ENCODE peak calls at places on chromosome 13, in ten cellular contexts. K is adipocyte; I is NCI-H2029; J is left ventricle myocardium inferior; X is activated CD4-positive, alpha-beta T cell treated with anti-CD3 and anti-CD28 coated beads for 36 hours; C is stimulated activated naive B cell treated with anti-CD40 and anti-IgM and Interleukin-4, amounts not matched to agents 10 μg/mL and 1 μg/mL and 100 μg/mL, for 72 hours; L is HEK293T; W is stimulated activated CD4-positive, alpha-beta T cell treated with anti-CD3 and anti-CD28 coated beads, Interleukin-2, amount 100 ng/mL, for 48 hours; E is neural crest cell; P is endothelial cell. M is an unnamed sample.

GRCh38 chr13:49936943-49937273 is 768 bp upstream of the SPRYD7 start:
- DNase-seq in I (no peak), C (no peak), P (no peak), E (no peak), X (no peak), L (peak; percentile 15), K (no peak), J (no peak), W (no peak), M (no peak)

GRCh38 chr13:114047358-114047881 is 73.5 kb upstream of the C13orf46 start:
- DNase-seq in X (no peak), P (no peak), J (no peak), C (no peak), E (no peak), I (peak; percentile 66), W (no peak), L (no peak), K (no peak), M (no peak)

GRCh38 chr13:93230466-93230865 is 3.9 kb downstream of the GPC6 start:
- DNase-seq in I (no peak), C (no peak), K (peak; percentile 82), E (no peak), P (no peak), W (no peak), L (no peak), X (no peak), J (no peak), M (no peak)

GRCh38 chr13:51849145-51850101 is 4.4 kb upstream of the TMEM272 start:
- DNase-seq in C (no peak), E (peak; percentile 47), W (peak; percentile 40), X (peak; percentile 66), P (peak; percentile 65), K (peak; percentile 6), I (no peak), L (peak; percentile 74), J (peak; percentile 35), M (peak; percentile 83)

GRCh38 chr13:113904411-113904810 is 40.5 kb upstream of the GAS6 start:
- DNase-seq in X (peak; percentile 58), L (peak; percentile 20), K (no peak), C (no peak), E (no peak), P (peak; percentile 41), W (no peak), I (no peak), J (peak; percentile 64), M (peak; percentile 27)

GRCh38 chr13:99812611-99813010 is 159.0 kb downstream of the ZIC5 start:
- DNase-seq in P (no peak), L (no peak), X (no peak), E (no peak), J (no peak), C (no peak), K (peak; percentile 59), W (no peak), I (no peak), M (no peak)

GRCh38 chr13:50910483-50910805 is 853 bp downstream of the RNASEH2B start:
- DNase-seq in C (no peak), P (peak; percentile 23), E (peak; percentile 30), L (peak; percentile 27), I (no peak), J (no peak), W (no peak), K (peak; percentile 61), X (no peak), M (no peak)

GRCh38 chr13:23921451-23921888 is 24.2 kb upstream of the C1QTNF9B start:
- DNase-seq in C (no peak), X (no peak), E (peak; percentile 38), P (peak; percentile 38), K (peak; percentile 84), W (no peak), L (peak; percentile 9), J (no peak), I (no peak), M (peak; percentile 47)

GRCh38 chr13:47661076-47661475 is 340.0 kb downstream of the SUCLA2 start:
- DNase-seq in X (no peak), P (no peak), E (no peak), C (no peak), I (no peak), K (no peak), W (no peak), J (no peak), L (no peak), M (no peak)

GRCh38 chr13:99871249-99871898 is 100.2 kb downstream of the ZIC5 start:
- DNase-seq in K (no peak), E (no peak), C (no peak), W (no peak), J (no peak), X (no peak), P (no peak), L (no peak), I (peak; percentile 16), M (no peak)

GRCh38 chr13:75482070-75482819 is at the start of gene TBC1D4:
- DNase-seq in L (peak; percentile 94), E (peak; percentile 74), W (peak; percentile 51), X (peak; percentile 80), I (peak; percentile 35), P (peak; percentile 90), J (peak; percentile 84), K (peak; percentile 94), C (peak; percentile 74), M (peak; percentile 75)

GRCh38 chr13:78121459-78122348 is 203.1 kb upstream of the EDNRB start:
- DNase-seq in W (peak; percentile 45), C (no peak), J (peak; percentile 31), P (peak; percentile 41), E (peak; percentile 50), L (peak; percentile 75), K (peak; percentile 88), I (peak; percentile 11), X (peak; percentile 46), M (peak; percentile 35)

GRCh38 chr13:27985600-27985999 is 2.9 kb downstream of the URAD start:
- DNase-seq in W (no peak), P (no peak), L (no peak), K (no peak), E (no peak), I (no peak), J (no peak), X (no peak), C (no peak), M (no peak)

GRCh38 chr13:99374169-99374991 is 67.2 kb upstream of the GPR183 start:
- DNase-seq in K (no peak), P (no peak), W (no peak), C (peak; percentile 54), L (no peak), I (no peak), X (no peak), E (no peak), J (no peak), M (no peak)

GRCh38 chr13:105144020-105144419 is 1391.4 kb downstream of the EFNB2 start:
- DNase-seq in W (no peak), J (no peak), L (no peak), X (no peak), C (no peak), E (no peak), I (no peak), K (no peak), P (no peak), M (no peak)

GRCh38 chr13:33383724-33384577 is 98.4 kb upstream of the STARD13 start:
- DNase-seq in P (no peak), C (no peak), I (no peak), E (no peak), X (no peak), L (no peak), W (no peak), K (no peak), J (no peak), M (no peak)

GRCh38 chr13:66915596-66916185 is 314.4 kb downstream of the PCDH9 start:
- DNase-seq in P (no peak), L (no peak), I (no peak), W (no peak), J (no peak), X (no peak), K (peak; percentile 4), E (no peak), C (no peak), M (no peak)

GRCh38 chr13:38017320-38017719 is 147.7 kb upstream of the TRPC4 start:
- DNase-seq in I (no peak), K (no peak), X (no peak), P (no peak), W (no peak), J (no peak), E (no peak), C (no peak), L (no peak), M (no peak)

GRCh38 chr13:86684402-86684801 is 885.2 kb upstream of the SLITRK6 start:
- DNase-seq in P (no peak), X (no peak), E (no peak), C (no peak), I (no peak), L (no peak), W (no peak), K (no peak), J (no peak), M (no peak)

GRCh38 chr13:60572003-60572792 is 175.2 kb downstream of the TDRD3 start:
- DNase-seq in C (no peak), K (no peak), X (no peak), P (no peak), J (no peak), I (no peak), W (no peak), E (no peak), L (no peak), M (peak; percentile 58)

GRCh38 chr13:47119568-47120080 is 222.8 kb upstream of the HTR2A start:
- DNase-seq in K (no peak), J (no peak), C (no peak), I (no peak), E (no peak), P (no peak), W (no peak), X (no peak), L (no peak), M (no peak)

GRCh38 chr13:20475927-20476691 is 49.5 kb downstream of the CRYL1 start:
- DNase-seq in W (peak; percentile 41), K (no peak), E (no peak), J (no peak), C (peak; percentile 27), L (peak; percentile 21), P (no peak), I (no peak), X (peak; percentile 86), M (no peak)

GRCh38 chr13:87334176-87334575 is 337.0 kb upstream of the SLITRK5 start:
- DNase-seq in P (no peak), J (no peak), I (no peak), X (no peak), C (no peak), K (no peak), E (no peak), W (no peak), L (no peak), M (no peak)

GRCh38 chr13:31000889-31001288 is 68.4 kb downstream of the TEX26 start:
- DNase-seq in W (no peak), L (no peak), J (no peak), X (no peak), I (no peak), E (no peak), C (no peak), P (no peak), K (no peak), M (no peak)

GRCh38 chr13:97978661-97979450 is 25.4 kb downstream of the IPO5 start:
- DNase-seq in K (peak; percentile 54), L (no peak), J (no peak), I (no peak), X (no peak), W (no peak), P (no peak), E (no peak), C (no peak), M (no peak)

GRCh38 chr13:113053376-113053775 is 52.2 kb upstream of the F7 start:
- DNase-seq in C (no peak), W (no peak), X (no peak), E (no peak), I (no peak), K (no peak), L (no peak), J (no peak), P (no peak), M (no peak)

GRCh38 chr13:108313382-108313781 is 43.9 kb downstream of the TNFSF13B start:
- DNase-seq in E (no peak), L (no peak), C (no peak), W (no peak), J (no peak), P (no peak), K (no peak), X (no peak), I (no peak), M (no peak)

GRCh38 chr13:25608181-25608580 is 236.4 kb downstream of the ATP8A2 start:
- DNase-seq in K (no peak), J (no peak), I (no peak), C (no peak), P (no peak), W (no peak), E (no peak), X (no peak), L (no peak), M (no peak)